ENCODE peak calls at places on chromosomes 3 and 15, in five cellular contexts. J is transverse colon, Y is Peyer's patch, Z is uterus, H is lower leg skin. S is an unnamed sample.

GRCh38 chr3:40427045-40427669 is 30.0 kb upstream of the RPL14 start:
- DNase-seq in Y (no peak), J (no peak), H (no peak), Z (no peak), S (no peak)

GRCh38 chr3:149967067-149967685 is 3.5 kb downstream of the PFN2 start:
- DNase-seq in Z (no peak), Y (no peak), J (no peak), H (no peak), S (no peak)

GRCh38 chr3:8539419-8539818 is 37.8 kb downstream of the LMCD1 start:
- DNase-seq in H (peak), J (no peak), Y (no peak), Z (no peak), S (no peak)

GRCh38 chr15:60914360-60914759 is 314.7 kb downstream of the RORA start:
- DNase-seq in Y (no peak), H (no peak), Z (no peak), J (no peak), S (no peak)

GRCh38 chr3:175307642-175308041 is 448.5 kb downstream of the NAALADL2 start:
- DNase-seq in H (no peak), Y (no peak), Z (no peak), J (no peak), S (no peak)

GRCh38 chr3:49357466-49358216 is 512 bp downstream of the GPX1 start:
- DNase-seq in H (peak), Z (peak), J (peak), Y (peak), S (no peak)

GRCh38 chr3:93843981-93844380 is 129.7 kb downstream of the PROS1 start:
- DNase-seq in H (no peak), Z (no peak), J (no peak), Y (no peak), S (no peak)

GRCh38 chr15:67175643-67176071 is 78.8 kb downstream of the AAGAB start:
- DNase-seq in H (peak), Z (no peak), J (peak), Y (peak), S (no peak)

GRCh38 chr3:137760341-137761098 is 3.6 kb upstream of the SOX14 start:
- DNase-seq in J (no peak), Y (no peak), H (no peak), Z (no peak), S (no peak)

GRCh38 chr3:147572970-147573340 is 163.8 kb downstream of the ZIC1 start:
- DNase-seq in Z (no peak), Y (no peak), H (no peak), J (no peak), S (no peak)

GRCh38 chr3:9955611-9956352 is 3.6 kb upstream of the PRRT3 start:
- DNase-seq in H (no peak), J (no peak), Z (no peak), Y (no peak), S (no peak)

GRCh38 chr3:46409735-46410489 is 2.9 kb downstream of the CCRL2 start:
- DNase-seq in Z (no peak), Y (no peak), J (no peak), H (no peak), S (no peak)

GRCh38 chr3:144259267-144259666 is 287.6 kb downstream of the DIPK2A start:
- DNase-seq in Y (no peak), H (no peak), J (no peak), Z (no peak), S (no peak)

GRCh38 chr3:123586131-123586530 is 1.3 kb upstream of the HACD2 start:
- DNase-seq in H (no peak), Z (no peak), J (peak), Y (peak), S (no peak)

GRCh38 chr15:83053151-83053550 is 13.9 kb downstream of the BTBD1 start:
- DNase-seq in J (no peak), H (no peak), Y (no peak), Z (no peak), S (no peak)

GRCh38 chr3:13047296-13048165 is 25.7 kb downstream of the IQSEC1 start:
- DNase-seq in Z (no peak), H (no peak), Y (no peak), J (no peak), S (peak)

GRCh38 chr3:72567474-72567873 is 280.8 kb downstream of the SHQ1 start:
- DNase-seq in Z (no peak), J (no peak), H (no peak), Y (no peak), S (no peak)

GRCh38 chr3:126524429-126524988 is 554 bp downstream of the CHST13 start:
- DNase-seq in Z (no peak), J (peak), H (no peak), Y (peak), S (no peak)

GRCh38 chr3:107065094-107065861 is 312.0 kb upstream of the CCDC54 start:
- DNase-seq in Y (no peak), H (peak), Z (no peak), J (no peak), S (no peak)

GRCh38 chr15:41085029-41085428 is 31.1 kb downstream of the INO80 start:
- DNase-seq in Z (no peak), Y (no peak), J (no peak), H (no peak), S (no peak)

GRCh38 chr3:173253471-173253870 is 112.4 kb upstream of the SPATA16 start:
- DNase-seq in J (no peak), H (no peak), Z (no peak), Y (no peak), S (no peak)

DNA sequence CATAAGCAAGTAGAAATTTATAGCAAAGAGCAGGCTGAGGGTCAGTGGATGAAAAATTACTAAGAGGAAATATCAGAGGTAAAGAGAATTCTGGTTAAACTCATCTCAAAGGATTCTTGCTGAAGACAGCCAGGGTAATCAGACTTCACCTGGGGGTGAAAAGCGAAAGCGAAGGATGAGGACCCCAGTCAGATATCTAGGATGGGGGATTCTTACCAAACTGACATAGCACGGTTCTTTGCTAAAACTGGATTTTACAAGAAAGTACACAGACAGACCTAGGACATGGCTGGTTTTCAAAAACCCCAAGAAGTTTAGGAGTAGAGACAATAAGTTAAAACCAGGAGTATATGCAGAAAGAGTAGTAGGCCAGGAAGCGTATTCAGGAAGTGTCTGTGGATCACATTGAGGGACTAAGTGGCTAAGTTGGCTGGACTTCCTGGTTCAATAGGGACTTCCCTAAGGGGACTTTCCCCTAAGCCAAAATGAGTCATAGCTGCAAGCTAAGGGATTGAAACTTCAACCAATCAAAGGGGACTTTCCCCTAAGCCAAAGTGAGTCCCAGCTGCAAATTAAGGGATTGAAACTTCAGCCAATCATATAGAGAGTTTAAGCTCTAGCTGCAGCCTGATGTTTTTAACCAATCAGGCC is 2.4 kb upstream of the CFAP91 start:
- DNase-seq in Y (no peak), H (no peak), J (peak), Z (no peak), S (no peak)
- TF ChIP-seq POLR2A in Y (no peak), H (no peak), J (no peak), Z (no peak), S (no peak)

DNA sequence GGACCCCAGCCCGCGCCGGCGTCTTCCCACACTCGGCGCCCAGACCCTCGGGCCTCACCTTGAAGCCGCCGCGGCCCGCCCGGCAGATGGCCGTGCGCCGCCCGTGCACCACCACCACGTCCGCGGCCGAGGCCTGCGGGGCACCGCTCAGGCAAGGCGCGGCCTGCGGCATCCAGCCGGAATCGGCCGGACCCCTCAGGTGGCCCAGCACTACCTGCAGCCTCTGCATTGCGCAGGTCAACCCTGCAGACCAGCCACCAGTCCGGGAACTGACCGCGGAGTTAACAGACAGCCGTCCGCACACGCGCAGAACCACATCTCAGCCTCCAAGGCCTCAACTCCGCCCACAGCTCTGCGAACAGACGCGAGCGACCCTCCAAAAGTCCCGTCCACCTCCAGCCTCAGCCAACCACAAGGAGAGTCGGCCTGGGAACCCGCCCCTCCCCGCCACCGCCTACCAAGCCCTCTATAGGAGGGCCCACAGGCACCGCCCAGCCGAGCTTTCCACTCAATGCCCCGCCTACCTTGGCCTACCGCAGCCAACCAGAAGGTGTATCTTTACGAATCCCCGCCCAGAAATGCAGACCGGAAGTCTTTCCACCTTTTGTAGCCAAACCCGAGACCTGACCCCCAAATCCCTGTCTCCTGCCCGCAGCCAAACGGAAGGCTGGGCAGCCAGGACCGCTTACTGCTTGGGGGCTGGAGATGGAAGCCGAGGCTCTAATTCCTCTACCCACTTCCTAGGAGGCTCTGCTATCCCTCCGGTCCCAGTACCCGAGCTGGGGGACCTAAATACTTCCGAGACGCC is at the start of gene ACAA1:
- DNase-seq in J (peak), H (peak), Y (peak), Z (peak), S (peak)
- TF ChIP-seq POLR2A in J (peak), H (no peak), Y (peak), Z (peak), S (peak)

DNA sequence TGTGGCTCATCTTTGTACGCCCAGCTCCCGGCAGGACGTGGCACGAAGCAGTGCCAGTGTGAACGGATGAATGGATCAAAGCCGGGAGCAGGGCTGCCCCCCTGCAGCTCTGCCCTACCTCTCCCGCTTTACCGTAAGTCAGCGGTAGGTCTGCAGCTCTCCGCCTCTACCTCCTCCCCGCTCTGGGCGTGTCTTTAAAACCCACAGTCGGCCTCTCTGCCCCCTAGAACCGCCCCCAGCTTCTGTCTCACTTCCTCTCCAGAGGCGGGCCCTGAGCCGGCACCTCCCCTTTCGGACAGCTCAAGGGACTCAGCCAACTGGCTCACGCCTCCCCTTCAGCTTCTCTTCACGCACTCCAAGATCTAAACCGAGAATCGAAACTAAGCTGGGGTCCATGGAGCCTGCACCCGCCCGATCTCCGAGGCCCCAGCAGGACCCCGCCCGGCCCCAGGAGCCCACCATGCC is at the start of gene PML:
- DNase-seq in Z (peak), H (peak), J (peak), Y (peak), S (peak)
- TF ChIP-seq POLR2A in Z (peak), H (no peak), J (peak), Y (peak), S (peak)

GRCh38 chr15:99172171-99172570 is 67.3 kb downstream of the SYNM start:
- DNase-seq in J (no peak), Y (no peak), Z (no peak), H (no peak), S (no peak)
- TF ChIP-seq POLR2A in J (no peak), Y (no peak), Z (no peak), H (no peak), S (no peak)

DNA sequence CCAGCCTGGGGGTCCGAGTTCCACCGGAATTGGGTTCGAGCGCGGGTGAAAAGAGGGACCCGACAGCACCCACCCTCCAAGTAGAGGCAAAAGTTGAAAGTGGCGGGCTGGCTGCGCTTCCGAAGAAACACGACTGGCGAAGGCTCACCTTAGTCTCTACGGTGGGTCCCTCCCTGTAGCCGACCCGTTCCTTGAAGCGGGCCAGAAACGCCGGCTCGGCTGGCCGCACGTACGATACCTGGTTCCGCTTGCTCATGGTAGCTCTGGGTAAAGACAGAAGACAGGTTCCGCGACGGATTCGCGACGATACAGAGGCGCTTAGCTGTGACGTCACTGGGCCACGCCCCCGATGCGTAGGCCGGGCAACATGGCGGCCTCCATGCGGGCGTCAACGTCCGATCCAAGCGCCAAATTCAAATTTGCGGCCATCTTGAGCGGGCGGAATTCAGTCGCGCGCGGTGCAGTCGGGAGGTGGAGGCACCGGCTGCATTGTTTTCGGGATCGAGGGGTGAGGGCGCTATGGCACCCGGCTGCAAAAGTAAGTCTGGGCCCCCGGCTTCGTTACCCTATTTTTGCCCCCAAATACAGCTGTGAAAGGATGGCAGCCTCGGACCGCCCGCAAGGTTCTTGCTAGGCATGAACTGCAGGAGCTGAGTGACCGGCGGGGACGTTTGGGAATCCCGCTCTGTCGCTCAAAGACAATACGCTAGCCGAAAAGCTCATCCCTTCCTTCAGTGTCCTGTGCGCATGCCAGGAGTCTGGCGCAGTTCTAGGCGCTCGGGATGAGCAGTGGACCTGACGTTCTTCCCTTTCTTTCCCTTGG is at the start of the genes KIAA1143 and KIF15:
- DNase-seq in Y (peak), Z (peak), J (peak), H (peak), S (peak)
- TF ChIP-seq POLR2A in Y (peak), Z (peak), J (peak), H (no peak), S (peak)

DNA sequence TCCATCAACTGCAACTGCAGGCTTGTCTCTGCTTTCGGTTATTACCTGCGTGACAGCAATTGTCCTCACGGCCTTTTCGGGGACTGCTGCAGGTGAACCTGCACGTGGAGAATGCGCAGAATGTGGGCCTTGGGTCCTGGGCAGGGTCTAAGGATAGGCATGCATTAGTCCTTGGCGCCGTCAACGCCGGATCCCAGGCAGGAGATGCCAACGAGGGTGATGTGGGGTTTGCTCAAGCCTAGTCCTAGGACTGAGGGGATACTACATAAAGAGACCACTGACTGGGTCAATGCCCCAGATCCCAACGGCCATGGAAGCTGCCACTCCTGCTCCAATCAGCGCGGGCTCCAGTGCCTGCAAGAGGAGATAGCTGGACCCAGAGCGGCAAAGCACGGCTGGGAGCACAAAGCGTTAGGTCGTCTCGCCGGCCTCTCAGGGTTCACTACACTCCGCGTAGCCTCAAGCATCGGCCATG is 448 bp upstream of the RBM15B start:
- DNase-seq in Z (no peak), J (no peak), Y (no peak), H (no peak), S (no peak)
- TF ChIP-seq POLR2A in Z (no peak), J (no peak), Y (no peak), H (no peak), S (no peak)

DNA sequence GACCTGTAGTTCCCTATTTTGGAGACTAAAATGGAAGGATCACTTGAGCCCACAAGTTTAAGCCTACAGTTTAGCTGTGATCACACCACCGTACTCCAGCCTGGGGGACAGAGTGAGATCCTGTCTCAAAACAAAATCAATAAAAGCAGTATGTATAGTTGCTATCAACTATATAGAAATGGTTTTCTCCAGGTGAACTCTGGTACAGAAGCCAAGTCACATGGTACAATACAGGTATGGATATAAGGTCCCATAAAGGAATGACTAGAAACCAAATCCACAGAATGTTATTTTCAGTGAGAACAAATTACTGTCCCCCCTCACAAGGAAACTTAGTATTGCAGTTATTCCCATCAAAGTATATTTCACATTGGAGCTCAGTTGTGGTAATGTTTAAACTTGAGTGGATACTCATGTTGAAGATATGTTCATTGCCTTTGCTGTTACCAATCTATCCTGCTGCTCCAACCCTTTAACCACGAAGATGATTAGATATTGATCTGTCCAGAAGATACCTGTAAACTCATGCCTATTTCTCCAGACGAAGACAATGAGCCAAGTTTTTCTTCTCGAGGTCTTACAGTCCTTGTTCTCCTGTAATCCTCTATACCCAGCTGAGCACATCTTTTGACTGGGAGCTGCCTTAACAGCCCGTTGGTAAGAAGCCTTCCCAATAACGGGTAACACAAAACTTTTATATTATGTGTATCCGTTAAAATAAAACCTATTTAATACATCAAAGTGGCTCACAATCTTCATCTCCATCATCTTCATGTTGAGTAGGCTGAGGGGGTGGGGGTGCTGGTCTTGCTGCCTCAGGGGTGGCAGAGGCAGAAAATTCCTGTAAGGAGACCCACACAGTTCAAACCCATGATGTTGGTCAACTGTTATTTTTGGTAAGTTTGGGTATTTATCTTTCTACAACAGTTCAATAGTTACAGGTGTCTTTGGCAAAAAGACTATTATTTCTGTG is 24.6 kb downstream of the TRA2B start:
- DNase-seq in Z (no peak), Y (no peak), H (no peak), J (no peak), S (no peak)
- TF ChIP-seq POLR2A in Z (no peak), Y (no peak), H (no peak), J (no peak), S (peak)

DNA sequence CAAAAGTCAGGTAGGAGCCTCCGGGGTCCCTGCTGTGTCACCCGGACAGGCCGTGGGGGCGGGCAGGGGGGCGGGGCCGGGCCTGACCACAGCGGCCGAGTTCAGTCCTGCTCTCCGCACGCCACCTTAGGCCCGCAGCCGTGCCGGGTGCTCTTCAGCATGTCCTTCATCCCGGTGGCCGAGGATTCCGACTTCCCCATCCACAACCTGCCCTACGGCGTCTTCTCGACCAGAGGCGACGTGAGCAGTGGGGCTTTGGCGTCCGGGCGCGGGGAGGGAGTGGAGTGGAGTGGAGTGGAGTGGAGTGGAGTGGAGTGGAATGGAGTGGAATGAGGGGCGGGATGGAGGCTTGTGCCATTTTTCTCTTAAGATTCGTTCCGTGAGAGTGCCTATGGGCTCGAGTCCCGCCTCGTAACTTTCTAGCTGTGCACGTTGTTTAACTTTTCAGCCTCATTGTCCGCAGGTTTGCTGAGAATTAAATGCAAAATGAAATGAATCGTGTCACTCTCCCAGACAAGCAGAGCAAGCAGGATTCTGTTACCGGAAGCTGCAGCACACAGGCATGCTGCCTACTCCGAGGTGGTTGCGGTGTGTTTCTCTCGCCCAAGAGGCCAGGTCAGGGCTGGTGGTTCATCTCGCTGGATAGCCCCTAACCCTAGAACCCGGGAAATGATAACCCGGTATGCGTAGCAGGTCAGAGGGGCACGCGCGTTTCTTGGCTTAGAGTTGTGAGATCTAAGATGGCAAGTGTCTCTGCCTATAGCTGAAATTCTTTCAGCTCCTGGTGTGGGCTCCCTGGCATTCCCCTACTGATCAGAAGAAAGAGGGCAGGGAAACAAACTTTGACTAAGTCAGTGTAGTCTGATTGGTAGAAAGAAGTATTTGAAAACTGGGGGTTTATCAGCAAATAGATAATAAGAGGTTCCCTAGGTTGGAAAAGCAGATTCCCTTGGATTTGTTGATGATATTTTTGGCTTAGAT is at the start of gene FAH:
- DNase-seq in H (peak), J (peak), Z (no peak), Y (no peak), S (no peak)
- TF ChIP-seq POLR2A in H (no peak), J (peak), Z (peak), Y (no peak), S (peak)

S was measured in GM12891.